ENCODE peak calls at places on chromosomes 12 and 14, in ten cellular contexts. One of them, this sample, is unnamed.

GRCh38 chr12:2877959-2878732 is 1.1 kb downstream of the RHNO1 start:
- DNase-seq in caudate nucleus: no peak
- DNase-seq in testis: no peak
- DNase-seq in Peyer's patch: no peak
- DNase-seq in transverse colon: no peak
- DNase-seq in AG08395: peak
- DNase-seq in esophagus squamous epithelium: no peak
- DNase-seq in cardiac fibroblast: peak
- DNase-seq in Daoy: no peak
- DNase-seq in thoracic aorta: no peak
- DNase-seq in this sample: peak

GRCh38 chr14:90109858-90110257 is 48.1 kb downstream of the KCNK13 start:
- DNase-seq in testis: no peak
- DNase-seq in transverse colon: no peak
- DNase-seq in cardiac fibroblast: peak
- DNase-seq in AG08395: no peak
- DNase-seq in Daoy: peak
- DNase-seq in thoracic aorta: no peak
- DNase-seq in esophagus squamous epithelium: no peak
- DNase-seq in caudate nucleus: no peak
- DNase-seq in Peyer's patch: no peak
- DNase-seq in this sample: no peak

GRCh38 chr12:91877022-91877421 is 268.6 kb downstream of the BTG1 start:
- DNase-seq in caudate nucleus: no peak
- DNase-seq in thoracic aorta: no peak
- DNase-seq in testis: peak
- DNase-seq in AG08395: peak
- DNase-seq in esophagus squamous epithelium: peak
- DNase-seq in Daoy: peak
- DNase-seq in cardiac fibroblast: peak
- DNase-seq in transverse colon: peak
- DNase-seq in Peyer's patch: peak
- DNase-seq in this sample: peak

GRCh38 chr12:54961190-54961589 is 23.4 kb downstream of the TESPA1 start:
- DNase-seq in transverse colon: no peak
- DNase-seq in Peyer's patch: no peak
- DNase-seq in thoracic aorta: no peak
- DNase-seq in esophagus squamous epithelium: no peak
- DNase-seq in caudate nucleus: no peak
- DNase-seq in AG08395: no peak
- DNase-seq in testis: no peak
- DNase-seq in cardiac fibroblast: no peak
- DNase-seq in Daoy: no peak
- DNase-seq in this sample: no peak

GRCh38 chr12:56927281-56927680 is 6.9 kb downstream of the SDR9C7 start:
- DNase-seq in AG08395: no peak
- DNase-seq in Daoy: no peak
- DNase-seq in thoracic aorta: no peak
- DNase-seq in transverse colon: no peak
- DNase-seq in testis: no peak
- DNase-seq in cardiac fibroblast: no peak
- DNase-seq in Peyer's patch: no peak
- DNase-seq in caudate nucleus: no peak
- DNase-seq in esophagus squamous epithelium: no peak
- DNase-seq in this sample: no peak

GRCh38 chr12:5503774-5504173 is 71.9 kb downstream of the NTF3 start:
- DNase-seq in AG08395: no peak
- DNase-seq in caudate nucleus: no peak
- DNase-seq in esophagus squamous epithelium: no peak
- DNase-seq in Peyer's patch: peak
- DNase-seq in Daoy: no peak
- DNase-seq in thoracic aorta: no peak
- DNase-seq in testis: no peak
- DNase-seq in cardiac fibroblast: no peak
- DNase-seq in transverse colon: peak
- DNase-seq in this sample: no peak

GRCh38 chr12:32179011-32179395 is 72.4 kb downstream of the BICD1 start:
- DNase-seq in Daoy: no peak
- DNase-seq in testis: no peak
- DNase-seq in AG08395: no peak
- DNase-seq in esophagus squamous epithelium: no peak
- DNase-seq in caudate nucleus: no peak
- DNase-seq in cardiac fibroblast: no peak
- DNase-seq in Peyer's patch: no peak
- DNase-seq in thoracic aorta: no peak
- DNase-seq in transverse colon: no peak
- DNase-seq in this sample: no peak

GRCh38 chr12:24118675-24119074 is 169.2 kb upstream of the SOX5 start:
- DNase-seq in thoracic aorta: no peak
- DNase-seq in Peyer's patch: no peak
- DNase-seq in Daoy: no peak
- DNase-seq in caudate nucleus: no peak
- DNase-seq in transverse colon: no peak
- DNase-seq in cardiac fibroblast: peak
- DNase-seq in AG08395: no peak
- DNase-seq in esophagus squamous epithelium: no peak
- DNase-seq in testis: no peak
- DNase-seq in this sample: no peak

GRCh38 chr12:26152507-26153102 is 27.8 kb upstream of the BHLHE41 start:
- DNase-seq in transverse colon: no peak
- DNase-seq in thoracic aorta: no peak
- DNase-seq in AG08395: no peak
- DNase-seq in testis: no peak
- DNase-seq in esophagus squamous epithelium: no peak
- DNase-seq in Daoy: no peak
- DNase-seq in Peyer's patch: no peak
- DNase-seq in caudate nucleus: no peak
- DNase-seq in cardiac fibroblast: peak
- DNase-seq in this sample: no peak

GRCh38 chr12:115000038-115000437 is 316.1 kb upstream of the TBX3 start:
- DNase-seq in cardiac fibroblast: peak
- DNase-seq in Peyer's patch: no peak
- DNase-seq in caudate nucleus: no peak
- DNase-seq in esophagus squamous epithelium: no peak
- DNase-seq in Daoy: peak
- DNase-seq in transverse colon: no peak
- DNase-seq in testis: peak
- DNase-seq in thoracic aorta: no peak
- DNase-seq in AG08395: no peak
- DNase-seq in this sample: no peak

GRCh38 chr12:114769634-114770033 is 85.7 kb upstream of the TBX3 start:
- DNase-seq in AG08395: peak
- DNase-seq in esophagus squamous epithelium: no peak
- DNase-seq in caudate nucleus: no peak
- DNase-seq in cardiac fibroblast: peak
- DNase-seq in thoracic aorta: no peak
- DNase-seq in transverse colon: no peak
- DNase-seq in Daoy: no peak
- DNase-seq in Peyer's patch: no peak
- DNase-seq in testis: no peak
- DNase-seq in this sample: no peak

GRCh38 chr12:89750821-89751227 is 42.2 kb upstream of the ATP2B1 start:
- DNase-seq in testis: no peak
- DNase-seq in thoracic aorta: no peak
- DNase-seq in Daoy: no peak
- DNase-seq in AG08395: peak
- DNase-seq in cardiac fibroblast: peak
- DNase-seq in transverse colon: no peak
- DNase-seq in esophagus squamous epithelium: no peak
- DNase-seq in caudate nucleus: no peak
- DNase-seq in Peyer's patch: no peak
- DNase-seq in this sample: no peak

GRCh38 chr12:130514149-130514551 is 176.5 kb downstream of the PIWIL1 start:
- DNase-seq in thoracic aorta: no peak
- DNase-seq in transverse colon: no peak
- DNase-seq in testis: no peak
- DNase-seq in Daoy: peak
- DNase-seq in cardiac fibroblast: no peak
- DNase-seq in Peyer's patch: no peak
- DNase-seq in caudate nucleus: no peak
- DNase-seq in AG08395: no peak
- DNase-seq in esophagus squamous epithelium: no peak
- DNase-seq in this sample: no peak

GRCh38 chr12:122547330-122547729 is 20.3 kb downstream of the KNTC1 start:
- DNase-seq in testis: no peak
- DNase-seq in thoracic aorta: no peak
- DNase-seq in caudate nucleus: no peak
- DNase-seq in esophagus squamous epithelium: no peak
- DNase-seq in cardiac fibroblast: peak
- DNase-seq in transverse colon: no peak
- DNase-seq in Peyer's patch: no peak
- DNase-seq in Daoy: no peak
- DNase-seq in AG08395: no peak
- DNase-seq in this sample: no peak

GRCh38 chr12:16417058-16417457 is 69.6 kb downstream of the MGST1 start:
- DNase-seq in thoracic aorta: no peak
- DNase-seq in caudate nucleus: no peak
- DNase-seq in testis: no peak
- DNase-seq in transverse colon: no peak
- DNase-seq in Peyer's patch: no peak
- DNase-seq in Daoy: no peak
- DNase-seq in AG08395: no peak
- DNase-seq in esophagus squamous epithelium: no peak
- DNase-seq in cardiac fibroblast: peak
- DNase-seq in this sample: no peak

GRCh38 chr14:89303452-89304435 is 113.3 kb downstream of the FOXN3 start:
- DNase-seq in Daoy: peak
- DNase-seq in esophagus squamous epithelium: no peak
- DNase-seq in cardiac fibroblast: peak
- DNase-seq in Peyer's patch: no peak
- DNase-seq in transverse colon: peak
- DNase-seq in testis: peak
- DNase-seq in AG08395: peak
- DNase-seq in caudate nucleus: no peak
- DNase-seq in thoracic aorta: peak
- DNase-seq in this sample: peak

GRCh38 chr14:58298477-58298879 is at the start of gene ARID4A:
- DNase-seq in transverse colon: peak
- DNase-seq in caudate nucleus: peak
- DNase-seq in esophagus squamous epithelium: peak
- DNase-seq in cardiac fibroblast: no peak
- DNase-seq in Daoy: no peak
- DNase-seq in testis: peak
- DNase-seq in Peyer's patch: peak
- DNase-seq in thoracic aorta: peak
- DNase-seq in AG08395: peak
- DNase-seq in this sample: no peak

GRCh38 chr12:21144309-21144708 is 13.3 kb downstream of the SLCO1B1 start:
- DNase-seq in Daoy: no peak
- DNase-seq in thoracic aorta: no peak
- DNase-seq in esophagus squamous epithelium: no peak
- DNase-seq in caudate nucleus: no peak
- DNase-seq in Peyer's patch: no peak
- DNase-seq in transverse colon: no peak
- DNase-seq in AG08395: no peak
- DNase-seq in testis: no peak
- DNase-seq in cardiac fibroblast: no peak
- DNase-seq in this sample: no peak

GRCh38 chr12:11836282-11836963 is 186.9 kb downstream of the ETV6 start:
- DNase-seq in Daoy: peak
- DNase-seq in esophagus squamous epithelium: peak
- DNase-seq in cardiac fibroblast: no peak
- DNase-seq in AG08395: no peak
- DNase-seq in transverse colon: peak
- DNase-seq in thoracic aorta: no peak
- DNase-seq in testis: peak
- DNase-seq in Peyer's patch: no peak
- DNase-seq in caudate nucleus: no peak
- DNase-seq in this sample: peak

GRCh38 chr12:25933001-25933400 is 25.5 kb upstream of the RASSF8 start:
- DNase-seq in transverse colon: no peak
- DNase-seq in testis: no peak
- DNase-seq in cardiac fibroblast: no peak
- DNase-seq in Peyer's patch: no peak
- DNase-seq in thoracic aorta: no peak
- DNase-seq in caudate nucleus: no peak
- DNase-seq in AG08395: no peak
- DNase-seq in Daoy: no peak
- DNase-seq in esophagus squamous epithelium: no peak
- DNase-seq in this sample: no peak

GRCh38 chr12:114697246-114697716 is 13.3 kb upstream of the TBX3 start:
- DNase-seq in caudate nucleus: no peak
- DNase-seq in esophagus squamous epithelium: no peak
- DNase-seq in Daoy: no peak
- DNase-seq in Peyer's patch: no peak
- DNase-seq in AG08395: no peak
- DNase-seq in transverse colon: no peak
- DNase-seq in thoracic aorta: no peak
- DNase-seq in cardiac fibroblast: no peak
- DNase-seq in testis: no peak
- DNase-seq in this sample: no peak

GRCh38 chr12:113366827-113367226 is 8.4 kb downstream of the PLBD2 start:
- DNase-seq in cardiac fibroblast: no peak
- DNase-seq in thoracic aorta: no peak
- DNase-seq in Daoy: no peak
- DNase-seq in AG08395: no peak
- DNase-seq in esophagus squamous epithelium: no peak
- DNase-seq in testis: no peak
- DNase-seq in caudate nucleus: no peak
- DNase-seq in Peyer's patch: no peak
- DNase-seq in transverse colon: no peak
- DNase-seq in this sample: no peak

GRCh38 chr14:103101964-103102688 is 7.6 kb downstream of the EXOC3L4 start:
- DNase-seq in esophagus squamous epithelium: no peak
- DNase-seq in testis: no peak
- DNase-seq in AG08395: no peak
- DNase-seq in cardiac fibroblast: no peak
- DNase-seq in Peyer's patch: no peak
- DNase-seq in thoracic aorta: no peak
- DNase-seq in Daoy: no peak
- DNase-seq in caudate nucleus: no peak
- DNase-seq in transverse colon: no peak
- DNase-seq in this sample: no peak

GRCh38 chr14:24368215-24368561 is 204 bp downstream of the NFATC4 start:
- DNase-seq in testis: no peak
- DNase-seq in Daoy: no peak
- DNase-seq in thoracic aorta: no peak
- DNase-seq in Peyer's patch: no peak
- DNase-seq in cardiac fibroblast: no peak
- DNase-seq in esophagus squamous epithelium: no peak
- DNase-seq in transverse colon: no peak
- DNase-seq in AG08395: no peak
- DNase-seq in caudate nucleus: no peak
- DNase-seq in this sample: no peak

GRCh38 chr14:58430156-58430555 is 2.6 kb downstream of the KIAA0586 start:
- DNase-seq in Daoy: peak
- DNase-seq in esophagus squamous epithelium: no peak
- DNase-seq in AG08395: no peak
- DNase-seq in testis: no peak
- DNase-seq in caudate nucleus: no peak
- DNase-seq in transverse colon: no peak
- DNase-seq in cardiac fibroblast: peak
- DNase-seq in thoracic aorta: no peak
- DNase-seq in Peyer's patch: no peak
- DNase-seq in this sample: no peak

GRCh38 chr14:68372363-68372762 is 420.5 kb downstream of the ZFP36L1 start:
- DNase-seq in transverse colon: no peak
- DNase-seq in AG08395: no peak
- DNase-seq in testis: no peak
- DNase-seq in esophagus squamous epithelium: no peak
- DNase-seq in Daoy: no peak
- DNase-seq in cardiac fibroblast: no peak
- DNase-seq in caudate nucleus: no peak
- DNase-seq in Peyer's patch: no peak
- DNase-seq in thoracic aorta: no peak
- DNase-seq in this sample: no peak

GRCh38 chr12:58443273-58443980 is 476.9 kb downstream of the LRIG3 start:
- DNase-seq in esophagus squamous epithelium: no peak
- DNase-seq in testis: peak
- DNase-seq in caudate nucleus: no peak
- DNase-seq in transverse colon: peak
- DNase-seq in cardiac fibroblast: peak
- DNase-seq in AG08395: peak
- DNase-seq in Peyer's patch: no peak
- DNase-seq in Daoy: peak
- DNase-seq in thoracic aorta: no peak
- DNase-seq in this sample: no peak

GRCh38 chr14:80491131-80491530 is 279.8 kb upstream of the DIO2 start:
- DNase-seq in Peyer's patch: no peak
- DNase-seq in thoracic aorta: no peak
- DNase-seq in caudate nucleus: no peak
- DNase-seq in transverse colon: peak
- DNase-seq in Daoy: peak
- DNase-seq in esophagus squamous epithelium: no peak
- DNase-seq in AG08395: peak
- DNase-seq in testis: peak
- DNase-seq in cardiac fibroblast: peak
- DNase-seq in this sample: peak